ENCODE peak calls at places on chromosomes 11 and 22, in nine cellular contexts. J, T, N, U, I, E, L, O and Z are unnamed samples.

GRCh38 chr11:70552441-70553150 is 154.3 kb downstream of the CTTN start:
- DNase-seq in J (no peak), T (no peak), E (no peak), O (no peak), N (no peak), L (no peak), U (no peak), I (no peak), Z (no peak)

GRCh38 chr11:14259870-14260269 is 99.1 kb downstream of the RRAS2 start:
- DNase-seq in U (no peak), I (no peak), O (no peak), E (no peak), T (no peak), J (no peak), L (no peak), N (no peak), Z (no peak)

GRCh38 chr11:2074266-2074825 is 64.8 kb downstream of the IGF2 start:
- DNase-seq in I (peak; percentile 49), T (no peak), N (no peak), E (no peak), O (no peak), L (no peak), U (no peak), J (no peak), Z (no peak)

GRCh38 chr11:83510530-83511449 is 224.6 kb upstream of the CCDC90B start:
- DNase-seq in O (no peak), I (peak; percentile 2), N (no peak), T (no peak), L (no peak), E (no peak), U (no peak), J (no peak), Z (no peak)

GRCh38 chr11:8253566-8253965 is 10.1 kb downstream of the LMO1 start:
- DNase-seq in L (no peak), E (peak; percentile 2), O (no peak), I (no peak), T (no peak), J (no peak), U (no peak), N (no peak), Z (no peak)

GRCh38 chr11:2944953-2945756 is 15.9 kb upstream of the PHLDA2 start:
- DNase-seq in L (peak; percentile 86), J (peak; percentile 62), I (peak; percentile 60), T (peak; percentile 83), O (no peak), E (peak; percentile 86), U (peak; percentile 75), N (peak; percentile 94), Z (no peak)

GRCh38 chr22:45877651-45878050 is 99.3 kb downstream of the WNT7B start:
- DNase-seq in N (no peak), U (no peak), T (no peak), J (no peak), O (no peak), I (no peak), L (no peak), E (no peak), Z (no peak)

GRCh38 chr22:46963672-46964545 is 201.5 kb downstream of the TBC1D22A start:
- DNase-seq in U (no peak), J (no peak), L (no peak), I (no peak), E (no peak), N (no peak), T (no peak), O (no peak), Z (no peak)

GRCh38 chr11:20544536-20545237 is 54.7 kb upstream of the SLC6A5 start:
- DNase-seq in T (no peak), U (no peak), J (no peak), E (no peak), L (no peak), N (no peak), O (no peak), I (no peak), Z (no peak)

GRCh38 chr11:134449713-134450112 is 37.7 kb upstream of the B3GAT1 start:
- DNase-seq in O (no peak), U (no peak), T (no peak), E (no peak), L (no peak), I (no peak), J (no peak), N (no peak), Z (no peak)

DNA sequence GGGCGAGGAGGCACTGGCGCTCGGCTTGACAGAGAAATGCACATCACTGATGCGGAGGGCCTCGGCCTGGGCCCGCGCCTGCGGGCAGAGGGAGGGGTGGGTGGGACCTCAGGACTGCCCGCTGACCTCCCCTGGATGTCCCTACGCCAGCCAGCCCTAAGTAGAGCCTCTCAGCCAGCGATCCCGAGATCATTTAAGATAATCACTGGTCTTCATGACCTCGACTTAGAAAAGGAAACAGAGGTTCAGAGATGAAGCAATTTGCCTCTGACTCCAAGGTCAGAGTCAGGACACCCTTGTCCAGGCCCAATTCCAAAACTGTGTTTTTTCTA is 4.9 kb downstream of the CBX6 start:
- DNase-seq in L (no peak), J (no peak), O (no peak), T (no peak), U (no peak), N (no peak), E (no peak), I (no peak), Z (no peak)
- H3K4me3 ChIP-seq in L (no peak overlapping the region), J (no peak overlapping the region), O (no peak overlapping the region), T (no peak overlapping the region), U (no peak overlapping the region), N (no peak overlapping the region), E (no peak overlapping the region), I (no peak overlapping the region), Z (no peak overlapping the region)

GRCh38 chr11:11448626-11449025 is 95.6 kb upstream of the CSNK2A3 start:
- DNase-seq in L (no peak), N (no peak), O (no peak), U (no peak), E (no peak), J (no peak), T (no peak), I (no peak), Z (no peak)

GRCh38 chr11:11454671-11455223 is 101.7 kb upstream of the CSNK2A3 start:
- DNase-seq in E (no peak), N (no peak), L (no peak), O (no peak), J (no peak), T (no peak), I (no peak), U (no peak), Z (no peak)

GRCh38 chr11:11450744-11451362 is 97.8 kb upstream of the CSNK2A3 start:
- DNase-seq in O (no peak), T (peak; percentile 72), J (peak; percentile 17), E (no peak), I (peak; percentile 76), N (peak; percentile 79), U (no peak), L (no peak), Z (no peak)

GRCh38 chr11:11449327-11449726 is 96.3 kb upstream of the CSNK2A3 start:
- DNase-seq in O (no peak), L (no peak), T (no peak), U (no peak), N (no peak), J (no peak), E (no peak), I (no peak), Z (no peak)

DNA sequence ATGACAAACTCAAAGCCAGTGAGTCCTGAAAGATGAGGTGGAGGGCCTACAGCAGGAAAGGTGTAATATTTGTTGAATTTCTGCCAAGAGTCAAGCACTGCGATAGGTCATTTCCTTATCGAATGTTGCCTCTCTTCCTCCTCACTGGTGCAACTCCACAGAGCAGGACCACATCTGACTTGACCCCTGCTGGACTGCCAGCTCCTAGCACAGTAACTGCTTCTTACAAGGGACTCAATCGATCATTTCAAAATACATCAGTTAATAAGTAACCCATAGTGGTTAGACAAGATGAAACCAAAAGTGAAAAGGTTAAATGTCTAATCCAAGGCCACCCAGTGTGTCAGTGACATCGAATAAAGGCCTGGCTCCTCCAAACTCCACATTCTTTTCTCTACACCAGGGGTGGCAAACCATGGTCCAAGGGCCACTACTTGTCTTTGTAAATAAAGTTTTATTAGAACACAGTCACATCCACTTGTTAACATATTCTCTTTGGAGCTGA is 98.5 kb upstream of the CSNK2A3 start:
- DNase-seq in J (no peak), L (no peak), U (no peak), I (peak; percentile 49), O (peak; percentile 24), E (no peak), T (no peak), N (no peak), Z (no peak)
- TF ChIP-seq CTCF in J (no peak), L (no peak), U (no peak), I (no peak), O (no peak), E (no peak), T (no peak), N (no peak), Z (no peak)

GRCh38 chr22:20243545-20244249 is 24.4 kb downstream of the RTN4R start:
- DNase-seq in I (peak; percentile 56), L (peak; percentile 71), N (peak; percentile 85), O (peak; percentile 61), E (peak; percentile 52), U (peak; percentile 69), T (peak; percentile 38), J (peak; percentile 44), Z (no peak)
- H3K4me3 ChIP-seq in I (no peak overlapping the region), L (no peak overlapping the region), N (no peak overlapping the region), O (no peak overlapping the region), E (no peak overlapping the region), U (no peak overlapping the region), T (peak overlapping the region; percentile 25), J (no peak overlapping the region), Z (no peak overlapping the region)

GRCh38 chr11:58622344-58622743 is at the start of gene CNTF:
- DNase-seq in U (no peak), L (peak; percentile 3), I (no peak), N (peak; percentile 61), J (peak; percentile 36), T (no peak), O (no peak), E (no peak), Z (no peak)

GRCh38 chr11:58621586-58622262 is 741 bp upstream of the CNTF start:
- DNase-seq in J (peak; percentile 40), U (no peak), N (no peak), O (peak; percentile 39), I (peak; percentile 66), E (no peak), T (no peak), L (no peak), Z (no peak)

GRCh38 chr11:58615556-58615955 is 6.9 kb upstream of the CNTF start:
- DNase-seq in T (no peak), N (no peak), E (no peak), O (no peak), J (no peak), U (no peak), L (no peak), I (no peak), Z (no peak)

GRCh38 chr11:58616594-58616993 is 5.9 kb upstream of the CNTF start:
- DNase-seq in L (peak; percentile 96), J (peak; percentile 69), O (no peak), T (peak; percentile 91), I (peak; percentile 81), N (peak; percentile 94), E (peak; percentile 74), U (no peak), Z (peak; percentile 87)

DNA sequence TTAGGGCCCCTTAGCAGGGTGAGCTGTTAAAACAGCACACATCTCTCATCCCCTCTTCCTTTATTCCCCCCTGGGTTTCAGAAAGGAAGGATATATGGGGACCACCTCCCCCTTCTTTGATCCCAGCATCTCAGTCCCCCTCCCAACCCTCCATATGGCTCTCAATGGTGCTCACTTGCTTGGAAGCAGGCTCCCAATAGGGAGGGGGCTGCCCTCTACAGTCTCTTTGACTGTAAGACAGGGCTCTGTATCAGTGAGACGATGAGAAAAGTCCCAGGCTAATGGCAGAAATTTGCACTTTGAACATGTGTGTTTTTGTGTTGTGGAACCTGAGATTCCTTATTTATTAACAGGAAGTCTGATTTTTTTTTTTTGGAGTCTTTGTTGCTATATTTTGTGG is 4.2 kb upstream of the CNTF start:
- DNase-seq in E (no peak), J (no peak), I (no peak), T (no peak), U (no peak), N (no peak), L (no peak), O (no peak), Z (no peak)
- TF ChIP-seq CTCF in E (no peak), J (no peak), I (no peak), T (no peak), U (peak; percentile 7), N (no peak), L (peak; percentile 8), O (peak; percentile 17), Z (no peak)